ENCODE peak calls at places on chromosomes 6 and 20, in nine cellular contexts. V is neural crest cell; Z is AG04450; R is naive thymus-derived CD8-positive, alpha-beta T cell; W is M059J; M is A549; U is ovary; F is NCI-H1105 treated with DMSO at 0.1 percent for 48 hours; S is iPS-NIHi11. K is an unnamed sample.

GRCh38 chr20:51700809-51701285 is 67.3 kb downstream of the ATP9A start:
- DNase-seq in V (peak), Z (no peak), R (no peak), W (peak), M (peak), U (no peak), F (no peak), S (peak), K (no peak)

GRCh38 chr6:25332671-25333071 is 53.5 kb downstream of the CARMIL1 start:
- DNase-seq in V (no peak), Z (no peak), R (no peak), W (no peak), M (no peak), U (no peak), F (no peak), S (no peak), K (no peak)

GRCh38 chr6:130190701-130191375 is 31.9 kb downstream of the SAMD3 start:
- DNase-seq in V (no peak), Z (no peak), R (no peak), W (no peak), M (no peak), U (no peak), F (no peak), S (no peak), K (no peak)

GRCh38 chr6:87444362-87444761 is 28.4 kb upstream of the SLC35A1 start:
- DNase-seq in V (no peak), Z (no peak), R (no peak), W (no peak), M (no peak), U (no peak), F (no peak), S (peak), K (no peak)

GRCh38 chr6:69294407-69294806 is 502.4 kb downstream of the LMBRD1 start:
- DNase-seq in V (no peak), Z (no peak), R (no peak), W (no peak), M (no peak), U (no peak), F (no peak), S (no peak), K (no peak)

GRCh38 chr20:22070546-22070945 is 365.1 kb downstream of the PAX1 start:
- DNase-seq in V (no peak), Z (no peak), R (no peak), W (no peak), M (no peak), U (no peak), F (no peak), S (no peak), K (no peak)

GRCh38 chr20:64109831-64110391 is 2.5 kb upstream of the NPBWR2 start:
- DNase-seq in V (no peak), Z (no peak), R (no peak), W (no peak), M (no peak), U (peak), F (no peak), S (no peak), K (no peak)

GRCh38 chr20:53972179-53972578 is 98.2 kb downstream of the BCAS1 start:
- DNase-seq in V (no peak), Z (no peak), R (no peak), W (no peak), M (no peak), U (no peak), F (no peak), S (no peak), K (no peak)

GRCh38 chr6:47094351-47094925 is 52.3 kb upstream of the ADGRF1 start:
- DNase-seq in V (no peak), Z (no peak), R (no peak), W (peak), M (no peak), U (no peak), F (no peak), S (peak), K (no peak)

GRCh38 chr6:135021310-135022049 is 33.1 kb downstream of the HBS1L start:
- DNase-seq in V (no peak), Z (no peak), R (no peak), W (no peak), M (no peak), U (no peak), F (no peak), S (no peak), K (no peak)

GRCh38 chr6:24849713-24850112 is 51.0 kb upstream of the ARMH2 start:
- DNase-seq in V (no peak), Z (no peak), R (no peak), W (no peak), M (no peak), U (no peak), F (no peak), S (no peak), K (no peak)

GRCh38 chr20:37276494-37277252 is 12.8 kb upstream of the MANBAL start:
- DNase-seq in V (no peak), Z (peak), R (no peak), W (peak), M (peak), U (peak), F (no peak), S (no peak), K (no peak)

GRCh38 chr6:106477790-106478189 is 117.3 kb downstream of the CRYBG1 start:
- DNase-seq in V (no peak), Z (no peak), R (no peak), W (peak), M (no peak), U (no peak), F (peak), S (no peak), K (no peak)

GRCh38 chr6:49923826-49924225 is 40.1 kb downstream of the DEFB114 start:
- DNase-seq in V (no peak), Z (no peak), R (no peak), W (peak), M (no peak), U (no peak), F (peak), S (peak), K (no peak)